ENCODE peak calls at places on chromosome 10, in seven cellular contexts. One of them, this sample, is unnamed.

GRCh38 chr10:86940677-86941076 is 16.7 kb downstream of the MMRN2 start:
- DNase-seq in neuronal stem cell: no peak
- DNase-seq in H1: no peak
- DNase-seq in H9: no peak
- DNase-seq in mesenchymal stem cell: no peak
- DNase-seq in mesendoderm: no peak
- DNase-seq in IMR-90: no peak
- DNase-seq in this sample: no peak

GRCh38 chr10:38118072-38118807 is 24.1 kb downstream of the ZNF37A start:
- DNase-seq in neuronal stem cell: no peak
- DNase-seq in H1: no peak
- DNase-seq in H9: no peak
- DNase-seq in mesenchymal stem cell: peak
- DNase-seq in mesendoderm: peak
- DNase-seq in IMR-90: peak
- DNase-seq in this sample: no peak

GRCh38 chr10:62459072-62459471 is 84.9 kb downstream of the ZNF365 start:
- DNase-seq in neuronal stem cell: no peak
- DNase-seq in H1: no peak
- DNase-seq in H9: no peak
- DNase-seq in mesenchymal stem cell: peak
- DNase-seq in mesendoderm: no peak
- DNase-seq in IMR-90: peak
- DNase-seq in this sample: no peak

GRCh38 chr10:17257466-17258321 is 29.7 kb downstream of the VIM start:
- DNase-seq in neuronal stem cell: peak
- DNase-seq in H1: no peak
- DNase-seq in H9: peak
- DNase-seq in mesenchymal stem cell: peak
- DNase-seq in mesendoderm: peak
- DNase-seq in IMR-90: peak
- DNase-seq in this sample: peak

GRCh38 chr10:24118246-24118645 is 90.7 kb upstream of the KIAA1217 start:
- DNase-seq in neuronal stem cell: no peak
- DNase-seq in H1: no peak
- DNase-seq in H9: no peak
- DNase-seq in mesenchymal stem cell: no peak
- DNase-seq in mesendoderm: peak
- DNase-seq in IMR-90: no peak
- DNase-seq in this sample: no peak

GRCh38 chr10:3898821-3899220 is 113.8 kb upstream of the KLF6 start:
- DNase-seq in neuronal stem cell: no peak
- DNase-seq in H1: no peak
- DNase-seq in H9: no peak
- DNase-seq in mesenchymal stem cell: no peak
- DNase-seq in mesendoderm: no peak
- DNase-seq in IMR-90: no peak
- DNase-seq in this sample: peak

GRCh38 chr10:88442681-88443080 is 140.4 kb downstream of the RNLS start:
- DNase-seq in neuronal stem cell: no peak
- DNase-seq in H1: no peak
- DNase-seq in H9: no peak
- DNase-seq in mesenchymal stem cell: no peak
- DNase-seq in mesendoderm: no peak
- DNase-seq in IMR-90: no peak
- DNase-seq in this sample: no peak

GRCh38 chr10:11846542-11846941 is 23.4 kb downstream of the PROSER2 start:
- DNase-seq in neuronal stem cell: no peak
- DNase-seq in H1: no peak
- DNase-seq in H9: no peak
- DNase-seq in mesenchymal stem cell: peak
- DNase-seq in mesendoderm: no peak
- DNase-seq in IMR-90: peak
- DNase-seq in this sample: no peak

GRCh38 chr10:115762029-115762428 is 511.0 kb downstream of the GFRA1 start:
- DNase-seq in neuronal stem cell: no peak
- DNase-seq in H1: no peak
- DNase-seq in H9: no peak
- DNase-seq in mesenchymal stem cell: no peak
- DNase-seq in mesendoderm: no peak
- DNase-seq in IMR-90: peak
- DNase-seq in this sample: no peak

GRCh38 chr10:117419921-117420320 is 44.7 kb upstream of the PDZD8 start:
- DNase-seq in neuronal stem cell: no peak
- DNase-seq in H1: no peak
- DNase-seq in H9: no peak
- DNase-seq in mesenchymal stem cell: no peak
- DNase-seq in mesendoderm: peak
- DNase-seq in IMR-90: no peak
- DNase-seq in this sample: no peak

GRCh38 chr10:633279-634245 is 55.9 kb downstream of the DIP2C start:
- DNase-seq in neuronal stem cell: no peak
- DNase-seq in H1: no peak
- DNase-seq in H9: no peak
- DNase-seq in mesenchymal stem cell: no peak
- DNase-seq in mesendoderm: no peak
- DNase-seq in IMR-90: no peak
- DNase-seq in this sample: no peak

GRCh38 chr10:118979661-118980060 is 49.9 kb upstream of the NANOS1 start:
- DNase-seq in neuronal stem cell: no peak
- DNase-seq in H1: no peak
- DNase-seq in H9: peak
- DNase-seq in mesenchymal stem cell: no peak
- DNase-seq in mesendoderm: no peak
- DNase-seq in IMR-90: no peak
- DNase-seq in this sample: no peak

GRCh38 chr10:74746813-74747212 is 79.6 kb upstream of the KAT6B start:
- DNase-seq in neuronal stem cell: no peak
- DNase-seq in H1: no peak
- DNase-seq in H9: no peak
- DNase-seq in mesenchymal stem cell: no peak
- DNase-seq in mesendoderm: no peak
- DNase-seq in IMR-90: no peak
- DNase-seq in this sample: no peak

GRCh38 chr10:116683061-116683601 is 59.2 kb downstream of the HSPA12A start:
- DNase-seq in neuronal stem cell: no peak
- DNase-seq in H1: no peak
- DNase-seq in H9: no peak
- DNase-seq in mesenchymal stem cell: no peak
- DNase-seq in mesendoderm: no peak
- DNase-seq in IMR-90: no peak
- DNase-seq in this sample: no peak

GRCh38 chr10:35432781-35433338 is 96.6 kb downstream of the CCNY start:
- DNase-seq in neuronal stem cell: no peak
- DNase-seq in H1: no peak
- DNase-seq in H9: no peak
- DNase-seq in mesenchymal stem cell: no peak
- DNase-seq in mesendoderm: no peak
- DNase-seq in IMR-90: no peak
- DNase-seq in this sample: peak

GRCh38 chr10:126844406-126844805 is 60.8 kb upstream of the DOCK1 start:
- DNase-seq in neuronal stem cell: no peak
- DNase-seq in H1: no peak
- DNase-seq in H9: no peak
- DNase-seq in mesenchymal stem cell: peak
- DNase-seq in mesendoderm: peak
- DNase-seq in IMR-90: no peak
- DNase-seq in this sample: no peak

GRCh38 chr10:3067045-3067858 is at the start of gene PFKP:
- DNase-seq in neuronal stem cell: no peak
- DNase-seq in H1: no peak
- DNase-seq in H9: peak
- DNase-seq in mesenchymal stem cell: peak
- DNase-seq in mesendoderm: no peak
- DNase-seq in IMR-90: no peak
- DNase-seq in this sample: no peak

GRCh38 chr10:86169506-86170254 is 196.9 kb downstream of the GRID1 start:
- DNase-seq in neuronal stem cell: no peak
- DNase-seq in H1: no peak
- DNase-seq in H9: no peak
- DNase-seq in mesenchymal stem cell: no peak
- DNase-seq in mesendoderm: no peak
- DNase-seq in IMR-90: no peak
- DNase-seq in this sample: no peak

GRCh38 chr10:93629636-93630291 is 17.4 kb downstream of the PDE6C start:
- DNase-seq in neuronal stem cell: no peak
- DNase-seq in H1: no peak
- DNase-seq in H9: no peak
- DNase-seq in mesenchymal stem cell: no peak
- DNase-seq in mesendoderm: no peak
- DNase-seq in IMR-90: no peak
- DNase-seq in this sample: no peak

GRCh38 chr10:131631619-131632018 is 269.2 kb upstream of the PPP2R2D start:
- DNase-seq in neuronal stem cell: no peak
- DNase-seq in H1: no peak
- DNase-seq in H9: no peak
- DNase-seq in mesenchymal stem cell: no peak
- DNase-seq in mesendoderm: no peak
- DNase-seq in IMR-90: no peak
- DNase-seq in this sample: no peak

GRCh38 chr10:26491934-26492333 is 53.8 kb downstream of the APBB1IP start:
- DNase-seq in neuronal stem cell: no peak
- DNase-seq in H1: no peak
- DNase-seq in H9: no peak
- DNase-seq in mesenchymal stem cell: no peak
- DNase-seq in mesendoderm: no peak
- DNase-seq in IMR-90: no peak
- DNase-seq in this sample: no peak

DNA sequence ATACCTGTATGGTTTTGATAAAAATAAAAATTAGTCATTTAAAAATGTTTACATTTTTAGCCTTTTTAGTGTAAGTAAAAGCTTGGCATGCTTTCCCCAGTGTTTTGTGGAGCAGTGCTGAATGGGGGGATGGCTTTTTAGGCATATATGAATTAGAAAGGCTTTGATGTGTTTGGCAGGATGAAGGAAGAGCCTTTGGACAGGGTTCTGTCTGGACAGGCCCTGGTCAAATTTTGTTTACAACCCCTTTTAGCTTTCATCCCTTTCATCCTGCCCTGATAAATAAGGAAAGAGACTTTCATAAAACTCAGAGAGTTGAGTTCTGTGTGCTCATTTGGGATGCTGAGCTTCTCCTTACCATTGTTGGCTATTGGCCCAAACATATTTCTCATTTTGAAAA is 68.1 kb upstream of the PHYHIPL start:
- DNase-seq in neuronal stem cell: no peak
- DNase-seq in H1: no peak
- DNase-seq in H9: no peak
- DNase-seq in mesenchymal stem cell: no peak
- DNase-seq in mesendoderm: no peak
- DNase-seq in IMR-90: no peak
- DNase-seq in this sample: no peak
- H2BK5ac ChIP-seq in neuronal stem cell: no peak
- H2BK5ac ChIP-seq in H1: no peak
- H2BK5ac ChIP-seq in H9: no peak
- H2BK5ac ChIP-seq in mesenchymal stem cell: no peak
- H2BK5ac ChIP-seq in mesendoderm: no peak
- H2BK5ac ChIP-seq in IMR-90: no peak
- H2BK5ac ChIP-seq in this sample: no peak

GRCh38 chr10:103816431-103816830 is 38.9 kb downstream of the SH3PXD2A start:
- DNase-seq in neuronal stem cell: no peak
- DNase-seq in H1: no peak
- DNase-seq in H9: no peak
- DNase-seq in mesenchymal stem cell: peak
- DNase-seq in mesendoderm: no peak
- DNase-seq in IMR-90: peak
- DNase-seq in this sample: peak

GRCh38 chr10:103820101-103821062 is 35.0 kb downstream of the SH3PXD2A start:
- DNase-seq in neuronal stem cell: no peak
- DNase-seq in H1: no peak
- DNase-seq in H9: no peak
- DNase-seq in mesenchymal stem cell: no peak
- DNase-seq in mesendoderm: no peak
- DNase-seq in IMR-90: peak
- DNase-seq in this sample: no peak

GRCh38 chr10:103814626-103815370 is 40.6 kb downstream of the SH3PXD2A start:
- DNase-seq in neuronal stem cell: no peak
- DNase-seq in H1: no peak
- DNase-seq in H9: no peak
- DNase-seq in mesenchymal stem cell: peak
- DNase-seq in mesendoderm: no peak
- DNase-seq in IMR-90: peak
- DNase-seq in this sample: no peak

GRCh38 chr10:103818765-103819374 is 36.5 kb downstream of the SH3PXD2A start:
- DNase-seq in neuronal stem cell: no peak
- DNase-seq in H1: no peak
- DNase-seq in H9: no peak
- DNase-seq in mesenchymal stem cell: no peak
- DNase-seq in mesendoderm: no peak
- DNase-seq in IMR-90: no peak
- DNase-seq in this sample: no peak

GRCh38 chr10:103818110-103818509 is 37.3 kb downstream of the SH3PXD2A start:
- DNase-seq in neuronal stem cell: no peak
- DNase-seq in H1: no peak
- DNase-seq in H9: no peak
- DNase-seq in mesenchymal stem cell: no peak
- DNase-seq in mesendoderm: no peak
- DNase-seq in IMR-90: no peak
- DNase-seq in this sample: no peak
- H2BK5ac ChIP-seq in neuronal stem cell: no peak
- H2BK5ac ChIP-seq in H1: no peak
- H2BK5ac ChIP-seq in H9: no peak
- H2BK5ac ChIP-seq in mesenchymal stem cell: no peak
- H2BK5ac ChIP-seq in mesendoderm: no peak
- H2BK5ac ChIP-seq in IMR-90: no peak
- H2BK5ac ChIP-seq in this sample: no peak

DNA sequence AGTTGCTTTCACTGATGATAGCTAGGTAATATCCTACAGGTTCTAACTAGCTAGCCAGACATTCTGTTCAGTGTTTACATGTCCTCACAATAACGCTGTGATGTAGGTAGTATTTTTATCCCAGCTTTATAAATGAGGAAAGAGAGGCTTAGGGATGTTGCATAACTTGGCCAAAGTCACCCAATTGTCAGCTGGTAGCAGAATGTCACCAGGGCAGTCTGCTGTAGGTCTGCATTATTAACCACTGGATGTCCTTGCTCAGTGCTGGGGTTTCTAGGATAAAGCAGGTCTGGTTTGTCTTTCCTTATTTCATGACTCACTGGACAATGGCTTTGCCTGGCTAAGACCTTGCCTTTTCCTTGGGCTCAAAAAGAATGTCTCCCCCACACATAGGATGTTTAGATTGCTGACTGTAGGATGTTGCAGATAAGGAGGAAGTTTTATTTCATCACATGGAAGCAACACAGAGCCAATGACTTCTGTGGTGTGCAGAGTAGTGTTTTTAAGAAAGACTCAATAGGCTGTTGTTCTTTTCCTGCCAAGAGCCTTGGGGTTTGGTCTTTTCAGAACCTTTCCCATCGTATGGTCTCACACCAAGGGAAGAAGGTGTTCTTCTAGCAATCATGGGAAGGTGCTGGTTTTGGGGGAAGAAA is 29.4 kb downstream of the WDFY4 start:
- DNase-seq in neuronal stem cell: no peak
- DNase-seq in H1: no peak
- DNase-seq in H9: no peak
- DNase-seq in mesenchymal stem cell: no peak
- DNase-seq in mesendoderm: no peak
- DNase-seq in IMR-90: no peak
- DNase-seq in this sample: no peak
- H2BK5ac ChIP-seq in neuronal stem cell: no peak
- H2BK5ac ChIP-seq in H1: no peak
- H2BK5ac ChIP-seq in H9: no peak
- H2BK5ac ChIP-seq in mesenchymal stem cell: no peak
- H2BK5ac ChIP-seq in mesendoderm: no peak
- H2BK5ac ChIP-seq in IMR-90: no peak
- H2BK5ac ChIP-seq in this sample: no peak

GRCh38 chr10:42732266-42732665 is 50.3 kb upstream of the BMS1 start:
- DNase-seq in neuronal stem cell: no peak
- DNase-seq in H1: no peak
- DNase-seq in H9: no peak
- DNase-seq in mesenchymal stem cell: no peak
- DNase-seq in mesendoderm: no peak
- DNase-seq in IMR-90: no peak
- DNase-seq in this sample: no peak
- H2BK5ac ChIP-seq in neuronal stem cell: no peak
- H2BK5ac ChIP-seq in H1: no peak
- H2BK5ac ChIP-seq in H9: no peak
- H2BK5ac ChIP-seq in mesenchymal stem cell: no peak
- H2BK5ac ChIP-seq in mesendoderm: no peak
- H2BK5ac ChIP-seq in IMR-90: peak
- H2BK5ac ChIP-seq in this sample: no peak